ENCODE peak calls at places on chromosomes 11 and 22, in ten cellular contexts. One of them, this sample, is unnamed.

GRCh38 chr11:130476200-130476921 is 27.9 kb downstream of the ADAMTS15 start:
- DNase-seq in psoas muscle: no peak
- DNase-seq in iris pigment epithelial cell: no peak
- DNase-seq in IMR-90: peak
- DNase-seq in stimulated activated naive CD8-positive, alpha-beta T cell treated with anti-CD3 and anti-CD28 coated beads, Interleukin-15, Interleukin-2, amounts not matched to agents 100 U/mL and 50 U/mL, for 24 hours: no peak
- DNase-seq in HuH-7.5: no peak
- DNase-seq in cardiac muscle cell: peak
- DNase-seq in LoVo: no peak
- DNase-seq in activated CD4-positive, alpha-beta T cell treated with anti-CD3 and anti-CD28 coated beads, Interleukin-2, amount 50 U/mL, for 24 hours: no peak
- DNase-seq in MCF 10A: no peak
- DNase-seq in this sample: no peak

GRCh38 chr11:121931748-121932352 is 184.2 kb downstream of the BLID start:
- DNase-seq in psoas muscle: no peak
- DNase-seq in iris pigment epithelial cell: peak
- DNase-seq in IMR-90: peak
- DNase-seq in stimulated activated naive CD8-positive, alpha-beta T cell treated with anti-CD3 and anti-CD28 coated beads, Interleukin-15, Interleukin-2, amounts not matched to agents 100 U/mL and 50 U/mL, for 24 hours: no peak
- DNase-seq in HuH-7.5: peak
- DNase-seq in cardiac muscle cell: no peak
- DNase-seq in LoVo: no peak
- DNase-seq in activated CD4-positive, alpha-beta T cell treated with anti-CD3 and anti-CD28 coated beads, Interleukin-2, amount 50 U/mL, for 24 hours: no peak
- DNase-seq in MCF 10A: no peak
- DNase-seq in this sample: no peak

GRCh38 chr22:42970029-42970428 is 44.9 kb downstream of the PACSIN2 start:
- DNase-seq in psoas muscle: no peak
- DNase-seq in iris pigment epithelial cell: no peak
- DNase-seq in IMR-90: no peak
- DNase-seq in stimulated activated naive CD8-positive, alpha-beta T cell treated with anti-CD3 and anti-CD28 coated beads, Interleukin-15, Interleukin-2, amounts not matched to agents 100 U/mL and 50 U/mL, for 24 hours: no peak
- DNase-seq in HuH-7.5: no peak
- DNase-seq in cardiac muscle cell: no peak
- DNase-seq in LoVo: no peak
- DNase-seq in activated CD4-positive, alpha-beta T cell treated with anti-CD3 and anti-CD28 coated beads, Interleukin-2, amount 50 U/mL, for 24 hours: no peak
- DNase-seq in MCF 10A: peak
- DNase-seq in this sample: no peak

GRCh38 chr22:50678218-50678650 is 5.6 kb downstream of the SHANK3 start:
- DNase-seq in psoas muscle: no peak
- DNase-seq in iris pigment epithelial cell: no peak
- DNase-seq in IMR-90: no peak
- DNase-seq in stimulated activated naive CD8-positive, alpha-beta T cell treated with anti-CD3 and anti-CD28 coated beads, Interleukin-15, Interleukin-2, amounts not matched to agents 100 U/mL and 50 U/mL, for 24 hours: no peak
- DNase-seq in HuH-7.5: no peak
- DNase-seq in cardiac muscle cell: no peak
- DNase-seq in LoVo: no peak
- DNase-seq in activated CD4-positive, alpha-beta T cell treated with anti-CD3 and anti-CD28 coated beads, Interleukin-2, amount 50 U/mL, for 24 hours: no peak
- DNase-seq in MCF 10A: no peak
- DNase-seq in this sample: no peak

GRCh38 chr11:115941481-115941993 is 437.3 kb upstream of the CADM1 start:
- DNase-seq in psoas muscle: peak
- DNase-seq in iris pigment epithelial cell: peak
- DNase-seq in IMR-90: peak
- DNase-seq in stimulated activated naive CD8-positive, alpha-beta T cell treated with anti-CD3 and anti-CD28 coated beads, Interleukin-15, Interleukin-2, amounts not matched to agents 100 U/mL and 50 U/mL, for 24 hours: no peak
- DNase-seq in HuH-7.5: no peak
- DNase-seq in cardiac muscle cell: no peak
- DNase-seq in LoVo: no peak
- DNase-seq in activated CD4-positive, alpha-beta T cell treated with anti-CD3 and anti-CD28 coated beads, Interleukin-2, amount 50 U/mL, for 24 hours: no peak
- DNase-seq in MCF 10A: no peak
- DNase-seq in this sample: no peak

GRCh38 chr11:33892906-33893594 is 1.2 kb upstream of the LMO2 start:
- DNase-seq in psoas muscle: no peak
- DNase-seq in iris pigment epithelial cell: no peak
- DNase-seq in IMR-90: no peak
- DNase-seq in stimulated activated naive CD8-positive, alpha-beta T cell treated with anti-CD3 and anti-CD28 coated beads, Interleukin-15, Interleukin-2, amounts not matched to agents 100 U/mL and 50 U/mL, for 24 hours: peak
- DNase-seq in HuH-7.5: no peak
- DNase-seq in cardiac muscle cell: no peak
- DNase-seq in LoVo: no peak
- DNase-seq in activated CD4-positive, alpha-beta T cell treated with anti-CD3 and anti-CD28 coated beads, Interleukin-2, amount 50 U/mL, for 24 hours: no peak
- DNase-seq in MCF 10A: no peak
- DNase-seq in this sample: no peak

GRCh38 chr11:108549319-108549885 is 44.2 kb downstream of the EXPH5 start:
- DNase-seq in psoas muscle: no peak
- DNase-seq in iris pigment epithelial cell: no peak
- DNase-seq in IMR-90: no peak
- DNase-seq in stimulated activated naive CD8-positive, alpha-beta T cell treated with anti-CD3 and anti-CD28 coated beads, Interleukin-15, Interleukin-2, amounts not matched to agents 100 U/mL and 50 U/mL, for 24 hours: no peak
- DNase-seq in HuH-7.5: no peak
- DNase-seq in cardiac muscle cell: no peak
- DNase-seq in LoVo: no peak
- DNase-seq in activated CD4-positive, alpha-beta T cell treated with anti-CD3 and anti-CD28 coated beads, Interleukin-2, amount 50 U/mL, for 24 hours: no peak
- DNase-seq in MCF 10A: no peak
- DNase-seq in this sample: no peak

GRCh38 chr11:70440206-70440605 is 41.9 kb downstream of the CTTN start:
- DNase-seq in psoas muscle: no peak
- DNase-seq in iris pigment epithelial cell: no peak
- DNase-seq in IMR-90: no peak
- DNase-seq in stimulated activated naive CD8-positive, alpha-beta T cell treated with anti-CD3 and anti-CD28 coated beads, Interleukin-15, Interleukin-2, amounts not matched to agents 100 U/mL and 50 U/mL, for 24 hours: no peak
- DNase-seq in HuH-7.5: no peak
- DNase-seq in cardiac muscle cell: no peak
- DNase-seq in LoVo: peak
- DNase-seq in activated CD4-positive, alpha-beta T cell treated with anti-CD3 and anti-CD28 coated beads, Interleukin-2, amount 50 U/mL, for 24 hours: no peak
- DNase-seq in MCF 10A: no peak
- DNase-seq in this sample: no peak

GRCh38 chr11:30487200-30487898 is 98.8 kb downstream of the MPPED2 start:
- DNase-seq in psoas muscle: peak
- DNase-seq in iris pigment epithelial cell: peak
- DNase-seq in IMR-90: peak
- DNase-seq in stimulated activated naive CD8-positive, alpha-beta T cell treated with anti-CD3 and anti-CD28 coated beads, Interleukin-15, Interleukin-2, amounts not matched to agents 100 U/mL and 50 U/mL, for 24 hours: no peak
- DNase-seq in HuH-7.5: no peak
- DNase-seq in cardiac muscle cell: no peak
- DNase-seq in LoVo: no peak
- DNase-seq in activated CD4-positive, alpha-beta T cell treated with anti-CD3 and anti-CD28 coated beads, Interleukin-2, amount 50 U/mL, for 24 hours: no peak
- DNase-seq in MCF 10A: peak
- DNase-seq in this sample: no peak

GRCh38 chr11:67284811-67285540 is 4.1 kb upstream of the ANKRD13D start:
- DNase-seq in psoas muscle: peak
- DNase-seq in iris pigment epithelial cell: no peak
- DNase-seq in IMR-90: no peak
- DNase-seq in stimulated activated naive CD8-positive, alpha-beta T cell treated with anti-CD3 and anti-CD28 coated beads, Interleukin-15, Interleukin-2, amounts not matched to agents 100 U/mL and 50 U/mL, for 24 hours: no peak
- DNase-seq in HuH-7.5: no peak
- DNase-seq in cardiac muscle cell: no peak
- DNase-seq in LoVo: no peak
- DNase-seq in activated CD4-positive, alpha-beta T cell treated with anti-CD3 and anti-CD28 coated beads, Interleukin-2, amount 50 U/mL, for 24 hours: no peak
- DNase-seq in MCF 10A: no peak
- DNase-seq in this sample: no peak

GRCh38 chr11:119590651-119591308 is 138.2 kb downstream of the NECTIN1 start:
- DNase-seq in psoas muscle: no peak
- DNase-seq in iris pigment epithelial cell: peak
- DNase-seq in IMR-90: no peak
- DNase-seq in stimulated activated naive CD8-positive, alpha-beta T cell treated with anti-CD3 and anti-CD28 coated beads, Interleukin-15, Interleukin-2, amounts not matched to agents 100 U/mL and 50 U/mL, for 24 hours: no peak
- DNase-seq in HuH-7.5: no peak
- DNase-seq in cardiac muscle cell: no peak
- DNase-seq in LoVo: peak
- DNase-seq in activated CD4-positive, alpha-beta T cell treated with anti-CD3 and anti-CD28 coated beads, Interleukin-2, amount 50 U/mL, for 24 hours: no peak
- DNase-seq in MCF 10A: peak
- DNase-seq in this sample: no peak

GRCh38 chr11:119699227-119699626 is 29.8 kb downstream of the NECTIN1 start:
- DNase-seq in psoas muscle: peak
- DNase-seq in iris pigment epithelial cell: no peak
- DNase-seq in IMR-90: no peak
- DNase-seq in stimulated activated naive CD8-positive, alpha-beta T cell treated with anti-CD3 and anti-CD28 coated beads, Interleukin-15, Interleukin-2, amounts not matched to agents 100 U/mL and 50 U/mL, for 24 hours: no peak
- DNase-seq in HuH-7.5: no peak
- DNase-seq in cardiac muscle cell: no peak
- DNase-seq in LoVo: no peak
- DNase-seq in activated CD4-positive, alpha-beta T cell treated with anti-CD3 and anti-CD28 coated beads, Interleukin-2, amount 50 U/mL, for 24 hours: no peak
- DNase-seq in MCF 10A: peak
- DNase-seq in this sample: no peak

GRCh38 chr11:117677729-117678310 is 119.2 kb downstream of the DSCAML1 start:
- DNase-seq in psoas muscle: no peak
- DNase-seq in iris pigment epithelial cell: no peak
- DNase-seq in IMR-90: no peak
- DNase-seq in stimulated activated naive CD8-positive, alpha-beta T cell treated with anti-CD3 and anti-CD28 coated beads, Interleukin-15, Interleukin-2, amounts not matched to agents 100 U/mL and 50 U/mL, for 24 hours: no peak
- DNase-seq in HuH-7.5: no peak
- DNase-seq in cardiac muscle cell: peak
- DNase-seq in LoVo: no peak
- DNase-seq in activated CD4-positive, alpha-beta T cell treated with anti-CD3 and anti-CD28 coated beads, Interleukin-2, amount 50 U/mL, for 24 hours: no peak
- DNase-seq in MCF 10A: no peak
- DNase-seq in this sample: no peak

GRCh38 chr11:114346709-114347141 is 50.5 kb downstream of the NNMT start:
- DNase-seq in psoas muscle: no peak
- DNase-seq in iris pigment epithelial cell: no peak
- DNase-seq in IMR-90: no peak
- DNase-seq in stimulated activated naive CD8-positive, alpha-beta T cell treated with anti-CD3 and anti-CD28 coated beads, Interleukin-15, Interleukin-2, amounts not matched to agents 100 U/mL and 50 U/mL, for 24 hours: no peak
- DNase-seq in HuH-7.5: no peak
- DNase-seq in cardiac muscle cell: no peak
- DNase-seq in LoVo: peak
- DNase-seq in activated CD4-positive, alpha-beta T cell treated with anti-CD3 and anti-CD28 coated beads, Interleukin-2, amount 50 U/mL, for 24 hours: no peak
- DNase-seq in MCF 10A: no peak
- DNase-seq in this sample: no peak

GRCh38 chr11:133935551-133935910 is 21.2 kb downstream of the IGSF9B start:
- DNase-seq in psoas muscle: no peak
- DNase-seq in iris pigment epithelial cell: no peak
- DNase-seq in IMR-90: no peak
- DNase-seq in stimulated activated naive CD8-positive, alpha-beta T cell treated with anti-CD3 and anti-CD28 coated beads, Interleukin-15, Interleukin-2, amounts not matched to agents 100 U/mL and 50 U/mL, for 24 hours: no peak
- DNase-seq in HuH-7.5: no peak
- DNase-seq in cardiac muscle cell: no peak
- DNase-seq in LoVo: no peak
- DNase-seq in activated CD4-positive, alpha-beta T cell treated with anti-CD3 and anti-CD28 coated beads, Interleukin-2, amount 50 U/mL, for 24 hours: no peak
- DNase-seq in MCF 10A: no peak
- DNase-seq in this sample: no peak

GRCh38 chr22:28940441-28940840 is 57.1 kb downstream of the ZNRF3 start:
- DNase-seq in psoas muscle: no peak
- DNase-seq in iris pigment epithelial cell: no peak
- DNase-seq in IMR-90: no peak
- DNase-seq in stimulated activated naive CD8-positive, alpha-beta T cell treated with anti-CD3 and anti-CD28 coated beads, Interleukin-15, Interleukin-2, amounts not matched to agents 100 U/mL and 50 U/mL, for 24 hours: no peak
- DNase-seq in HuH-7.5: no peak
- DNase-seq in cardiac muscle cell: no peak
- DNase-seq in LoVo: no peak
- DNase-seq in activated CD4-positive, alpha-beta T cell treated with anti-CD3 and anti-CD28 coated beads, Interleukin-2, amount 50 U/mL, for 24 hours: no peak
- DNase-seq in MCF 10A: no peak
- DNase-seq in this sample: no peak

GRCh38 chr11:27694992-27695391 is 5.3 kb downstream of the BDNF start:
- DNase-seq in psoas muscle: no peak
- DNase-seq in iris pigment epithelial cell: peak
- DNase-seq in IMR-90: no peak
- DNase-seq in stimulated activated naive CD8-positive, alpha-beta T cell treated with anti-CD3 and anti-CD28 coated beads, Interleukin-15, Interleukin-2, amounts not matched to agents 100 U/mL and 50 U/mL, for 24 hours: no peak
- DNase-seq in HuH-7.5: no peak
- DNase-seq in cardiac muscle cell: no peak
- DNase-seq in LoVo: peak
- DNase-seq in activated CD4-positive, alpha-beta T cell treated with anti-CD3 and anti-CD28 coated beads, Interleukin-2, amount 50 U/mL, for 24 hours: no peak
- DNase-seq in MCF 10A: no peak
- DNase-seq in this sample: no peak

GRCh38 chr11:104134760-104135159 is 29.2 kb downstream of the PDGFD start:
- DNase-seq in psoas muscle: no peak
- DNase-seq in iris pigment epithelial cell: peak
- DNase-seq in IMR-90: peak
- DNase-seq in stimulated activated naive CD8-positive, alpha-beta T cell treated with anti-CD3 and anti-CD28 coated beads, Interleukin-15, Interleukin-2, amounts not matched to agents 100 U/mL and 50 U/mL, for 24 hours: no peak
- DNase-seq in HuH-7.5: no peak
- DNase-seq in cardiac muscle cell: no peak
- DNase-seq in LoVo: no peak
- DNase-seq in activated CD4-positive, alpha-beta T cell treated with anti-CD3 and anti-CD28 coated beads, Interleukin-2, amount 50 U/mL, for 24 hours: no peak
- DNase-seq in MCF 10A: peak
- DNase-seq in this sample: no peak

GRCh38 chr22:50581950-50582561 is 593 bp downstream of the CHKB start:
- DNase-seq in psoas muscle: no peak
- DNase-seq in iris pigment epithelial cell: peak
- DNase-seq in IMR-90: no peak
- DNase-seq in stimulated activated naive CD8-positive, alpha-beta T cell treated with anti-CD3 and anti-CD28 coated beads, Interleukin-15, Interleukin-2, amounts not matched to agents 100 U/mL and 50 U/mL, for 24 hours: peak
- DNase-seq in HuH-7.5: no peak
- DNase-seq in cardiac muscle cell: no peak
- DNase-seq in LoVo: peak
- DNase-seq in activated CD4-positive, alpha-beta T cell treated with anti-CD3 and anti-CD28 coated beads, Interleukin-2, amount 50 U/mL, for 24 hours: peak
- DNase-seq in MCF 10A: peak
- DNase-seq in this sample: no peak

GRCh38 chr11:69240332-69241074 is 53.5 kb upstream of the MYEOV start:
- DNase-seq in psoas muscle: no peak
- DNase-seq in iris pigment epithelial cell: peak
- DNase-seq in IMR-90: peak
- DNase-seq in stimulated activated naive CD8-positive, alpha-beta T cell treated with anti-CD3 and anti-CD28 coated beads, Interleukin-15, Interleukin-2, amounts not matched to agents 100 U/mL and 50 U/mL, for 24 hours: peak
- DNase-seq in HuH-7.5: no peak
- DNase-seq in cardiac muscle cell: no peak
- DNase-seq in LoVo: peak
- DNase-seq in activated CD4-positive, alpha-beta T cell treated with anti-CD3 and anti-CD28 coated beads, Interleukin-2, amount 50 U/mL, for 24 hours: no peak
- DNase-seq in MCF 10A: peak
- DNase-seq in this sample: no peak

GRCh38 chr11:105046898-105047579 is 1.9 kb upstream of the CARD16 start:
- DNase-seq in psoas muscle: no peak
- DNase-seq in iris pigment epithelial cell: peak
- DNase-seq in IMR-90: peak
- DNase-seq in stimulated activated naive CD8-positive, alpha-beta T cell treated with anti-CD3 and anti-CD28 coated beads, Interleukin-15, Interleukin-2, amounts not matched to agents 100 U/mL and 50 U/mL, for 24 hours: no peak
- DNase-seq in HuH-7.5: no peak
- DNase-seq in cardiac muscle cell: no peak
- DNase-seq in LoVo: peak
- DNase-seq in activated CD4-positive, alpha-beta T cell treated with anti-CD3 and anti-CD28 coated beads, Interleukin-2, amount 50 U/mL, for 24 hours: no peak
- DNase-seq in MCF 10A: peak
- DNase-seq in this sample: no peak

GRCh38 chr11:20050551-20051333 is 109.5 kb downstream of the DBX1 start:
- DNase-seq in psoas muscle: no peak
- DNase-seq in iris pigment epithelial cell: peak
- DNase-seq in IMR-90: no peak
- DNase-seq in stimulated activated naive CD8-positive, alpha-beta T cell treated with anti-CD3 and anti-CD28 coated beads, Interleukin-15, Interleukin-2, amounts not matched to agents 100 U/mL and 50 U/mL, for 24 hours: no peak
- DNase-seq in HuH-7.5: no peak
- DNase-seq in cardiac muscle cell: peak
- DNase-seq in LoVo: no peak
- DNase-seq in activated CD4-positive, alpha-beta T cell treated with anti-CD3 and anti-CD28 coated beads, Interleukin-2, amount 50 U/mL, for 24 hours: no peak
- DNase-seq in MCF 10A: peak
- DNase-seq in this sample: no peak

GRCh38 chr22:20536590-20537324 is 29.3 kb downstream of the MED15 start:
- DNase-seq in psoas muscle: no peak
- DNase-seq in iris pigment epithelial cell: no peak
- DNase-seq in IMR-90: no peak
- DNase-seq in stimulated activated naive CD8-positive, alpha-beta T cell treated with anti-CD3 and anti-CD28 coated beads, Interleukin-15, Interleukin-2, amounts not matched to agents 100 U/mL and 50 U/mL, for 24 hours: no peak
- DNase-seq in HuH-7.5: no peak
- DNase-seq in cardiac muscle cell: no peak
- DNase-seq in LoVo: no peak
- DNase-seq in activated CD4-positive, alpha-beta T cell treated with anti-CD3 and anti-CD28 coated beads, Interleukin-2, amount 50 U/mL, for 24 hours: no peak
- DNase-seq in MCF 10A: no peak
- DNase-seq in this sample: no peak

GRCh38 chr11:76791861-76792260 is 8.7 kb downstream of the TSKU start:
- DNase-seq in psoas muscle: peak
- DNase-seq in iris pigment epithelial cell: peak
- DNase-seq in IMR-90: peak
- DNase-seq in stimulated activated naive CD8-positive, alpha-beta T cell treated with anti-CD3 and anti-CD28 coated beads, Interleukin-15, Interleukin-2, amounts not matched to agents 100 U/mL and 50 U/mL, for 24 hours: no peak
- DNase-seq in HuH-7.5: no peak
- DNase-seq in cardiac muscle cell: no peak
- DNase-seq in LoVo: peak
- DNase-seq in activated CD4-positive, alpha-beta T cell treated with anti-CD3 and anti-CD28 coated beads, Interleukin-2, amount 50 U/mL, for 24 hours: no peak
- DNase-seq in MCF 10A: peak
- DNase-seq in this sample: no peak

GRCh38 chr11:46391578-46392420 is at the start of gene CHRM4:
- DNase-seq in psoas muscle: no peak
- DNase-seq in iris pigment epithelial cell: peak
- DNase-seq in IMR-90: peak
- DNase-seq in stimulated activated naive CD8-positive, alpha-beta T cell treated with anti-CD3 and anti-CD28 coated beads, Interleukin-15, Interleukin-2, amounts not matched to agents 100 U/mL and 50 U/mL, for 24 hours: peak
- DNase-seq in HuH-7.5: peak
- DNase-seq in cardiac muscle cell: peak
- DNase-seq in LoVo: peak
- DNase-seq in activated CD4-positive, alpha-beta T cell treated with anti-CD3 and anti-CD28 coated beads, Interleukin-2, amount 50 U/mL, for 24 hours: no peak
- DNase-seq in MCF 10A: no peak
- DNase-seq in this sample: no peak

GRCh38 chr11:10414659-10415058 is 40.4 kb upstream of the AMPD3 start:
- DNase-seq in psoas muscle: peak
- DNase-seq in iris pigment epithelial cell: peak
- DNase-seq in IMR-90: peak
- DNase-seq in stimulated activated naive CD8-positive, alpha-beta T cell treated with anti-CD3 and anti-CD28 coated beads, Interleukin-15, Interleukin-2, amounts not matched to agents 100 U/mL and 50 U/mL, for 24 hours: no peak
- DNase-seq in HuH-7.5: no peak
- DNase-seq in cardiac muscle cell: no peak
- DNase-seq in LoVo: no peak
- DNase-seq in activated CD4-positive, alpha-beta T cell treated with anti-CD3 and anti-CD28 coated beads, Interleukin-2, amount 50 U/mL, for 24 hours: no peak
- DNase-seq in MCF 10A: no peak
- DNase-seq in this sample: no peak

GRCh38 chr11:114061053-114062049 is 1.8 kb downstream of the ZBTB16 start:
- DNase-seq in psoas muscle: peak
- DNase-seq in iris pigment epithelial cell: peak
- DNase-seq in IMR-90: no peak
- DNase-seq in stimulated activated naive CD8-positive, alpha-beta T cell treated with anti-CD3 and anti-CD28 coated beads, Interleukin-15, Interleukin-2, amounts not matched to agents 100 U/mL and 50 U/mL, for 24 hours: no peak
- DNase-seq in HuH-7.5: peak
- DNase-seq in cardiac muscle cell: no peak
- DNase-seq in LoVo: no peak
- DNase-seq in activated CD4-positive, alpha-beta T cell treated with anti-CD3 and anti-CD28 coated beads, Interleukin-2, amount 50 U/mL, for 24 hours: no peak
- DNase-seq in MCF 10A: peak
- DNase-seq in this sample: no peak

GRCh38 chr22:33715221-33715620 is 205.1 kb downstream of the LARGE1 start:
- DNase-seq in psoas muscle: no peak
- DNase-seq in iris pigment epithelial cell: no peak
- DNase-seq in IMR-90: no peak
- DNase-seq in stimulated activated naive CD8-positive, alpha-beta T cell treated with anti-CD3 and anti-CD28 coated beads, Interleukin-15, Interleukin-2, amounts not matched to agents 100 U/mL and 50 U/mL, for 24 hours: no peak
- DNase-seq in HuH-7.5: no peak
- DNase-seq in cardiac muscle cell: no peak
- DNase-seq in LoVo: no peak
- DNase-seq in activated CD4-positive, alpha-beta T cell treated with anti-CD3 and anti-CD28 coated beads, Interleukin-2, amount 50 U/mL, for 24 hours: no peak
- DNase-seq in MCF 10A: no peak
- DNase-seq in this sample: no peak